ENCODE peak calls at places on chromosome 18, in four cellular contexts. X is neuronal stem cell, S is right cardiac atrium, B is lower leg skin. N is an unnamed sample.

GRCh38 chr18:62279561-62279960 is 45.5 kb upstream of the TNFRSF11A start:
- DNase-seq in X (peak), B (no peak), S (peak), N (no peak)

GRCh38 chr18:63762518-63762917 is 12.7 kb upstream of the SERPINB7 start:
- DNase-seq in B (no peak), X (no peak), S (no peak), N (no peak)

GRCh38 chr18:21803495-21803894 is 62.9 kb downstream of the MIB1 start:
- DNase-seq in S (no peak), B (no peak), X (no peak), N (no peak)

GRCh38 chr18:43161528-43161927 is 46.0 kb upstream of the RIT2 start:
- DNase-seq in S (no peak), X (no peak), B (no peak), N (no peak)

GRCh38 chr18:68509902-68510301 is 205.0 kb downstream of the TMX3 start:
- DNase-seq in B (no peak), S (no peak), X (no peak), N (no peak)

GRCh38 chr18:33606621-33607020 is 28.6 kb downstream of the ASXL3 start:
- DNase-seq in B (no peak), S (no peak), X (peak), N (no peak)

GRCh38 chr18:22106536-22107292 is 62.7 kb upstream of the GATA6 start:
- DNase-seq in B (no peak), X (no peak), S (no peak), N (no peak)

GRCh38 chr18:55982992-55983391 is 395.0 kb upstream of the TCF4 start:
- DNase-seq in B (no peak), X (no peak), S (no peak), N (no peak)

GRCh38 chr18:55353391-55353790 is 234.6 kb downstream of the TCF4 start:
- DNase-seq in S (no peak), X (no peak), B (no peak), N (no peak)

GRCh38 chr18:32284284-32284683 is 94.4 kb downstream of the MEP1B start:
- DNase-seq in X (no peak), S (no peak), B (no peak), N (no peak)

GRCh38 chr18:68549257-68549871 is 165.5 kb downstream of the TMX3 start:
- DNase-seq in B (no peak), X (no peak), S (no peak), N (no peak)

GRCh38 chr18:12851709-12852108 is 32.3 kb downstream of the PTPN2 start:
- DNase-seq in B (no peak), X (no peak), S (no peak), N (no peak)

GRCh38 chr18:7116832-7117389 is 686 bp downstream of the LAMA1 start:
- DNase-seq in B (no peak), X (peak), S (no peak), N (no peak)

GRCh38 chr18:78875268-78875997 is 104.2 kb upstream of the SALL3 start:
- DNase-seq in X (peak), B (no peak), S (no peak), N (no peak)

GRCh38 chr18:43170586-43170985 is 55.1 kb upstream of the RIT2 start:
- DNase-seq in S (no peak), X (no peak), B (no peak), N (no peak)

GRCh38 chr18:7132356-7133115 is 14.9 kb upstream of the LAMA1 start:
- DNase-seq in X (no peak), B (no peak), S (no peak), N (no peak)

GRCh38 chr18:79883461-79884295 is 67.8 kb downstream of the SLC66A2 start:
- DNase-seq in X (no peak), S (peak), B (no peak), N (no peak)

GRCh38 chr18:11512096-11513030 is 97.0 kb upstream of the SLC35G4 start:
- DNase-seq in B (no peak), S (no peak), X (no peak), N (no peak)

GRCh38 chr18:8121942-8122480 is 487.2 kb upstream of the RAB12 start:
- DNase-seq in S (no peak), X (no peak), B (no peak), N (no peak)

GRCh38 chr18:55018602-55019001 is 59.3 kb upstream of the CCDC68 start:
- DNase-seq in S (no peak), X (no peak), B (no peak), N (no peak)

GRCh38 chr18:48201952-48202898 is 207.0 kb downstream of the ZBTB7C start:
- DNase-seq in S (no peak), X (no peak), B (no peak), N (no peak)

GRCh38 chr18:48202899-48203260 is 206.3 kb downstream of the ZBTB7C start:
- DNase-seq in B (no peak), X (no peak), S (no peak), N (no peak)

GRCh38 chr18:48201337-48201705 is 207.9 kb downstream of the ZBTB7C start:
- DNase-seq in S (no peak), B (no peak), X (no peak), N (no peak)

GRCh38 chr18:48199399-48199798 is 209.8 kb downstream of the ZBTB7C start:
- DNase-seq in S (no peak), B (no peak), X (no peak), N (no peak)

DNA sequence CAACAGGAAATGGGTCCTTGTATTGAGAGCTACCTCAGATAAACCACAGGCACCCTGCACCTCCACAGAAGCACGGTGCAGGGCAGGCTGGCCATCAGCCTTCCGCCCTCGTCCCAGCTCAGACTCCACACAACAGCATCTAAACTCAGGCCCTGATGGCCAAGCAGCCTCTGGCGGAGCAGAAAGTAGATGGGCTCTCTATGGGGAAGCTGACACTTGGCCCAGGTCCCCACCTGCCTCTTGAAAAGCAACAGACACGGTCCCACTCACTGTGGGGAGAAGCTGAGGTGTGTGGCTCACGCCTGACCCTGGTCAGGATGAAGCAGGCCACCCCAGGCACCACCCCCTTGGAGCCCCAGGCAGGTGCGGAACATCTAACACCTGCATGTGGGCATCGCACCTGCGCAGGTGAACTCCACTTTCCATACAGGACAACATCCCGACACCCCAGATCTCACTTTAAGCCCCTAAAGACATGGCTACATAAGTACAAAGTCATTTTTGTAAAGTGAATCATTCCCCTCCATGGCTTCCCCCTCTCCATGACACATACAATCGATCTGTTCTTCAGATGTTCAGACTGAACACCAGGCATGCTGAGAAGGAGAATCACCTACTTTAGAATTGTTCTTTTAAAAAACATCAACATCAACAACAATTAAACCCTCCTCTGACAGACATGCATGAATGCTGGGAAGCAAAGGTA is 208.4 kb downstream of the ZBTB7C start:
- DNase-seq in S (no peak), B (no peak), X (no peak), N (no peak)
- H3K4me3 ChIP-seq in S (no peak), B (no peak), X (no peak), N (no peak)

GRCh38 chr18:74396252-74397204 is 60.6 kb downstream of the DIPK1C start:
- DNase-seq in S (no peak), B (no peak), X (no peak), N (no peak)

GRCh38 chr18:74395630-74396251 is 61.4 kb downstream of the DIPK1C start:
- DNase-seq in S (no peak), X (no peak), B (no peak), N (no peak)

GRCh38 chr18:74397572-74397971 is 59.5 kb downstream of the DIPK1C start:
- DNase-seq in X (no peak), S (no peak), B (no peak), N (no peak)

GRCh38 chr18:74392323-74392722 is 64.8 kb downstream of the DIPK1C start:
- DNase-seq in B (no peak), S (no peak), X (no peak), N (no peak)

DNA sequence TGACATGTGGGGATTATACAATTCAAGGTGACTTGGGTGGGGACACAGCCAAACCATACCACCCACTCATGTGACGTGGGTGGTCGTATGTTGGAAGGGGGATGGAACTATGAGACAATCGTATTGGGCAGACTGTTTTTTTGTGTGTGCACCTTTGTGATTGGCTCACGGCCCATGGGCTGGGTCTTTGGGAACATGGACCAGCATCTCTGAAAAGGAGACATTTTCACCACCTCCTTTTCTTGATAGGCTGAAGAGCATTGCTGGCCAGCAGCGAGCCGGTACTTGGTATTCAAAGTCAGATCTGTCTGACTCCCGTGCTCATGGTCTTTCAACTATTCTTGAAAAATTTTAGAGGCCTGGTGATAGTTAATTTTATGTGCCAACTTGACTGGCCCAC is 62.1 kb downstream of the DIPK1C start:
- DNase-seq in X (no peak), B (no peak), S (no peak), N (no peak)
- H3K4me3 ChIP-seq in X (no peak), B (no peak), S (no peak), N (no peak)

GRCh38 chr18:72206814-72207213 is 337.3 kb downstream of the CBLN2 start:
- DNase-seq in X (no peak), B (no peak), S (no peak), N (no peak)

GRCh38 chr18:72207280-72207679 is 336.9 kb downstream of the CBLN2 start:
- DNase-seq in B (no peak), X (no peak), S (no peak), N (no peak)

DNA sequence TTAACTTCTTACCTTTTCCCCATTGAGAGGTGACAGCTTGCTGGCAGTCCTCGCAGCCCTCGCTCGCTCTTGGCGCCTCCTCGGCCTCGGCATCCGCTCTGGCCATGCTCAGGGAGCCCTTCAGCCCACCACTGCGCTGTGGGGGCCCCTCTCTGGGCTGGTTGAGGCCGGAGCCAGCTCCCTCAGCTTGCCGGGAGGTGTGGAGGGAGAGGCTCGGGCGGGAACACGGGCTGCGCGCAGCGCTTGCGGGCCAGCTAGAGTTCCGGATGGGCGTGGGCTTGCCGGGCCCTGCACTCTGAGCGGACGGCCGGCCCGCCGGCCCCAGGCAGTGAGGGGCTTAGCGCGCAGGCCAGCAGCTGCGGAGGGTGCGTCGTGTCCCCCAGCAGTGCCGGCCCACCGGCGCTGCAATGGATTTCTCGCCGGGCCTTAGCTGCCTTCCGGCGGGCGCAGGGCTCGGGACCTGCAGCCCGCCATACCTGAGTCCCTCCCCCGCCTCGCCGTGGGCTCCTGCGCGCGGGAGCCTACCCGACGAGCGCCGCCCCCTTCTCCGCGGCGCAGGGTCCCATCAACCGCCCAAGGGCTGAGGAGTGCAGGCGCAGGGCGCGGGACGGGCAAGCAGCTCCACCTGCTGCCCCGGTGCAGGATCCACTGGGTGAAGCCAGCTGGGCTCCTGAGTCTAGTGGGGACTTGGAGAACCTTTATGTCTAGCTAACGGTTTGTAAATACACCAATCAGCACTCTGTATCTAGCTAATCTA is 335.0 kb downstream of the CBLN2 start:
- DNase-seq in S (peak), B (no peak), X (no peak), N (no peak)
- H3K4me3 ChIP-seq in S (no peak), B (no peak), X (no peak), N (no peak)

GRCh38 chr18:26133652-26134051 is at the start of gene PSMA8:
- DNase-seq in B (no peak), S (peak), X (no peak), N (no peak)

GRCh38 chr18:26135563-26135962 is 1.9 kb downstream of the PSMA8 start:
- DNase-seq in X (no peak), S (no peak), B (no peak), N (no peak)

GRCh38 chr18:26134110-26134509 is 441 bp downstream of the PSMA8 start:
- DNase-seq in X (no peak), B (no peak), S (no peak), N (no peak)
- H3K4me3 ChIP-seq in X (no peak), B (no peak), S (no peak), N (peak)

DNA sequence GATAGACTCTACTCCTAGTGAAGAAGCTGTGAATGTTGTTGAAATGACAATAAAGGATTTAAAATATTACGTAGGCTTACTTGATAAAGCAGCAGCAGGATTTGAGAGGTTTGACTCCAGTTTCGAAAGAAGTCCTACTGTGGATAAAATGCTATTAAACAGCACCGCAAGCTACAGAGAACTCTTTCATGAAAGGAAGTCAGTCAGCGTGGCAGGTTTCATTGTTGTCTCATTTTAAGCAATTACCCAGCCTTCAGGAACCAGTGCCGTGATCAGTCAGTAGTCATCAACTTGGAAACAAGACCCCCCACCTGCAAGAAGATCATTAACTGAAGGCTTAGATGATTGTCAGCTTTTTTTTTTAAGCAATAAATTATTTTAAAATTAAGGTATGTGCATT is 14.0 kb downstream of the USP14 start:
- DNase-seq in S (no peak), B (no peak), X (no peak), N (no peak)
- H3K4me3 ChIP-seq in S (no peak), B (no peak), X (no peak), N (no peak)

GRCh38 chr18:51192026-51192425 is 5.5 kb downstream of the MEX3C start:
- DNase-seq in S (no peak), X (no peak), B (no peak), N (no peak)
- H3K4me3 ChIP-seq in S (no peak), X (no peak), B (no peak), N (no peak)

DNA sequence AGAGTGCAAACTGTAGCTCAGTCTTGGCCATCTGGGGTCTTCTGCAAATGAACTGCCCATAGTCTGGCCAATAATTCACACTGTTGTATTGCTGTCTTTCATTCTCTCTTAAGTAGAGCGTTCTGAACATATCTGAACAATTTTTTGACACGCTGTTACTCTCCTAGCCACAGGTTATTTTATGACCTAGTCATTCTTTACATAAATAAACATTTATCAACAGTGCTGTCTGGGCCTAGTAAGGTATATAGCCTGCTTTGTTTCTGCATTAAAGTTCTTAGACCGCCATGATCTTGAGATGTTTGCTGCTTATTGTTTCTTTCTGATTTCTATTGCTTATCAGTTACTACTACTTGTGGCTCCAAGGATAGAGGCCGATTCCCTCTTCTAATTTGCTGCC is 226.4 kb downstream of the NEDD4L start:
- DNase-seq in S (no peak), X (no peak), B (no peak), N (no peak)
- H3K4me3 ChIP-seq in S (no peak), X (no peak), B (no peak), N (no peak)

DNA sequence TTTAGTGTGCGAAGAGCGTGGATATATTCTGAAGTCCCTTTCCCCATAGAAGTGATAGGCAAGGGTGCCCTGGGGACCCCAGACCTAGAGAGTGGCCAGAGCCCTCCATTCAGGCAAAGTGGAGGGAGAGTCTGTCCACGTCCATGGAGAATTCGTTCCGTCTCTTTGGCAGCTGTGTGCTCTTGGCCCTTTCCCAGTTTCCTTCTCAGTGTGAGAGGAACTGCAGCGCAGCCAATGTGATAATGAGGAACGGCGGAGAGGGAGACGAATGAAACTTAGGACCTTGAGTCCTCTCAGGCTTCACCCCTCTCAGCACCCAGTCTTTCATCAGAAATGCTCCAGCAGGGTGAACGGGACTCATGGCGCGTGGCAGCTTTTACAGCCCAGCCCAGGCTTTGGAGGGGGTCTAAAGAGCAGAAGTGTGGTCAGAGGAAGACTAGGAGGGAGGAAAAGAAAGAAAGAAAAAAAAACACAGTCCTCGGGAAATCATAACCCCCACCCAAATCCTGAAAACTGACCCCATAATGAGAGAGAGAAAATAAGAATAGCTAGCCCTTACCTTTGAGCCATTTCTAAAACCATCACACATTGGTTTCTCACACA is 95.0 kb upstream of the RIOK3 start:
- DNase-seq in S (peak), X (no peak), B (peak), N (no peak)
- H3K4me3 ChIP-seq in S (no peak), X (no peak), B (no peak), N (peak)

DNA sequence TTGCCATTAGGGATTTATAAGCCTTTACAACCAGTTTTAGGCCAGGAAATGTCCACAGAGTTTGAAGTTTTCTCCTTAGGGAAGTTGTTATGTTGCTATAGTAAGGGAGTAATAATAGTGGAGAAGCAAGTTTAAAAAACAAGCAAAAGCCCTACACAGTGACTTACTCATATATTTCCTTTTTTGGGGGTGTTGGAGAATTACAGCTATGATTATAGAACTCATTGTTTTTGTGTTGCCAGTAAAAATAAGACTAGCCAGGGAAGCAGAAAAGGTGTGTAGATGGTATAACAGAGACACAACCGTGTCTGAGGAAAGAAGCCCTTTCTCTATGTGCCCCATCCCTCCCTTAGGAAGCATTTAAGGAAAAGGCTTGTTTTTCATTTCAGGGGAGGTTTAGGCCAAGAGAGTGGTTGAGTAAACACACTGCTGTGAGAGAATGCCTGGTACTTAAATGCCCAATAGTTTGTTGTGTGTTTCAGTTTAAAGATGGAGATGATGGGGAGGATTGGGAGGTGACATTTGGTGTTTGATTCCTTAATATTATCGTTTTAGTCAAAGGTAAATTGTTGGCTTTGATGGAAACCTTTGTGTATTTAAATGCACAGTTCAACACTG is 2.4 kb downstream of the VAPA start:
- DNase-seq in B (no peak), S (no peak), X (no peak), N (no peak)
- H3K4me3 ChIP-seq in B (no peak), S (peak), X (no peak), N (peak)